ENCODE peak calls at places on chromosomes 12 and 14, in five cellular contexts. O, L, E, K and V are unnamed samples.

GRCh38 chr12:22858849-22859569 is 234.0 kb downstream of the ETNK1 start:
- DNase-seq in O (no peak), L (peak; percentile 16), E (no peak), K (no peak), V (no peak)

GRCh38 chr12:26125451-26126339 is 858 bp upstream of the BHLHE41 start:
- DNase-seq in O (peak; percentile 92), L (peak; percentile 73), E (peak; percentile 11), K (peak; percentile 11), V (peak; percentile 92)

GRCh38 chr14:102699416-102700110 is 77.7 kb upstream of the TRAF3 start:
- DNase-seq in O (no peak), L (peak; percentile 33), E (no peak), K (no peak), V (no peak)

GRCh38 chr14:20569066-20569465 is 8.2 kb upstream of the RNASE9 start:
- DNase-seq in O (no peak), L (no peak), E (no peak), K (no peak), V (no peak)

GRCh38 chr14:35534884-35535793 is 1.2 kb downstream of the INSM2 start:
- DNase-seq in O (peak; percentile 89), L (peak; percentile 62), E (peak; percentile 43), K (peak; percentile 20), V (peak; percentile 89)

GRCh38 chr12:24364921-24365320 is 415.5 kb upstream of the SOX5 start:
- DNase-seq in O (no peak), L (no peak), E (no peak), K (no peak), V (no peak)

GRCh38 chr14:101364503-101365328 is 196.6 kb upstream of the DIO3 start:
- DNase-seq in O (no peak), L (no peak), E (no peak), K (no peak), V (peak; percentile 88)

GRCh38 chr12:13941258-13942249 is 39.8 kb downstream of the GRIN2B start:
- DNase-seq in O (peak; percentile 76), L (peak; percentile 0), E (no peak), K (no peak), V (peak; percentile 92)

GRCh38 chr12:54622463-54623183 is 12.1 kb downstream of the LACRT start:
- DNase-seq in O (no peak), L (peak; percentile 4), E (no peak), K (no peak), V (no peak)

GRCh38 chr14:77184396-77185092 is 2.9 kb downstream of the TMEM63C start:
- DNase-seq in O (no peak), L (no peak), E (no peak), K (no peak), V (no peak)

GRCh38 chr12:27319394-27319793 is 13.2 kb upstream of the BMAL2 start:
- DNase-seq in O (no peak), L (peak; percentile 89), E (no peak), K (no peak), V (no peak)

GRCh38 chr12:109946505-109946904 is 46.4 kb downstream of the TCHP start:
- DNase-seq in O (no peak), L (peak; percentile 65), E (no peak), K (no peak), V (peak; percentile 88)

GRCh38 chr12:6961695-6962284 is 8.7 kb downstream of the PHB2 start:
- DNase-seq in O (peak; percentile 80), L (peak; percentile 77), E (peak; percentile 49), K (no peak), V (peak; percentile 89)

GRCh38 chr14:24269368-24269767 is 2.0 kb downstream of the RABGGTA start:
- DNase-seq in O (no peak), L (no peak), E (no peak), K (no peak), V (no peak)

GRCh38 chr14:89365071-89365801 is 51.8 kb downstream of the FOXN3 start:
- DNase-seq in O (no peak), L (peak; percentile 59), E (peak; percentile 35), K (peak; percentile 16), V (peak; percentile 56)

GRCh38 chr12:75960954-75961661 is 70.5 kb downstream of the PHLDA1 start:
- DNase-seq in O (no peak), L (no peak), E (no peak), K (no peak), V (no peak)

GRCh38 chr14:80587096-80587724 is 354.3 kb downstream of the CEP128 start:
- DNase-seq in O (no peak), L (peak; percentile 48), E (no peak), K (no peak), V (peak; percentile 33)

GRCh38 chr12:113329791-113330417 is 5.0 kb downstream of the SLC8B1 start:
- DNase-seq in O (no peak), L (no peak), E (no peak), K (no peak), V (no peak)

GRCh38 chr14:90443161-90444076 is 46.6 kb downstream of the CALM1 start:
- DNase-seq in O (no peak), L (no peak), E (no peak), K (no peak), V (no peak)

GRCh38 chr12:72869025-72869424 is 596.9 kb downstream of the TRHDE start:
- DNase-seq in O (no peak), L (no peak), E (no peak), K (no peak), V (no peak)

GRCh38 chr14:22886500-22887259 is 3.7 kb downstream of the REM2 start:
- DNase-seq in O (peak; percentile 93), L (peak; percentile 13), E (peak; percentile 70), K (peak; percentile 60), V (peak; percentile 95)

GRCh38 chr12:32145096-32145495 is 38.4 kb downstream of the BICD1 start:
- DNase-seq in O (no peak), L (no peak), E (no peak), K (no peak), V (no peak)

GRCh38 chr12:55830601-55831406 is 1.4 kb upstream of the DNAJC14 start:
- DNase-seq in O (peak; percentile 97), L (peak; percentile 56), E (peak; percentile 59), K (peak; percentile 26), V (peak; percentile 92)

GRCh38 chr12:124595444-124595843 is 28.0 kb upstream of the NCOR2 start:
- DNase-seq in O (no peak), L (no peak), E (no peak), K (no peak), V (no peak)

GRCh38 chr12:52865090-52865944 is 16.5 kb upstream of the KRT78 start:
- DNase-seq in O (peak; percentile 86), L (peak; percentile 60), E (no peak), K (no peak), V (peak; percentile 89)

GRCh38 chr14:79608426-79608825 is 602.9 kb downstream of the DIO2 start:
- DNase-seq in O (no peak), L (no peak), E (no peak), K (no peak), V (no peak)

GRCh38 chr12:100401660-100402059 is 44.8 kb downstream of the SLC17A8 start:
- DNase-seq in O (no peak), L (peak; percentile 31), E (no peak), K (no peak), V (no peak)

GRCh38 chr12:103801709-103802585 is 39.1 kb downstream of the NT5DC3 start:
- DNase-seq in O (no peak), L (peak; percentile 81), E (no peak), K (no peak), V (no peak)

GRCh38 chr12:26906024-26906423 is 31.8 kb downstream of the INTS13 start:
- DNase-seq in O (no peak), L (no peak), E (no peak), K (no peak), V (no peak)

GRCh38 chr12:74412607-74413230 is 124.9 kb upstream of the ATXN7L3B start:
- DNase-seq in O (peak; percentile 10), L (peak; percentile 3), E (no peak), K (no peak), V (peak; percentile 44)

GRCh38 chr14:33126433-33126832 is 187.8 kb downstream of the NPAS3 start:
- DNase-seq in O (no peak), L (no peak), E (no peak), K (no peak), V (no peak)

GRCh38 chr14:100065942-100066574 is 836 bp downstream of the EVL start:
- DNase-seq in O (no peak), L (no peak), E (peak; percentile 74), K (peak; percentile 47), V (peak; percentile 40)

GRCh38 chr12:1204581-1205121 is 213.6 kb downstream of the ERC1 start:
- DNase-seq in O (no peak), L (no peak), E (no peak), K (no peak), V (peak; percentile 14)

GRCh38 chr14:58299665-58300202 is 1.4 kb downstream of the ARID4A start:
- DNase-seq in O (peak; percentile 62), L (no peak), E (no peak), K (no peak), V (peak; percentile 59)

GRCh38 chr12:26434299-26434915 is 239.0 kb downstream of the SSPN start:
- DNase-seq in O (no peak), L (peak; percentile 68), E (no peak), K (no peak), V (peak; percentile 71)